ENCODE peak calls at places on chromosomes 1 and 21, in ten cellular contexts. Y, J, U, M, Q, V, O, S, F and X are unnamed samples.

GRCh38 chr1:98355656-98356384 is 305.7 kb upstream of the SNX7 start:
- DNase-seq in Y (no peak), J (no peak), U (no peak), M (peak; percentile 5), Q (no peak), V (no peak), O (no peak), S (no peak), F (no peak), X (no peak)

GRCh38 chr21:31553926-31554325 is 105.6 kb upstream of the SOD1 start:
- DNase-seq in Y (no peak), J (no peak), U (no peak), M (no peak), Q (no peak), V (no peak), O (no peak), S (no peak), F (no peak), X (no peak)

GRCh38 chr1:29830383-29830782 is 594.1 kb downstream of the PTPRU start:
- DNase-seq in Y (no peak), J (no peak), U (no peak), M (no peak), Q (no peak), V (no peak), O (no peak), S (no peak), F (no peak), X (no peak)

GRCh38 chr1:19465123-19465522 is 20.2 kb downstream of the CAPZB start:
- DNase-seq in Y (no peak), J (no peak), U (no peak), M (no peak), Q (no peak), V (no peak), O (no peak), S (no peak), F (no peak), X (no peak)

GRCh38 chr1:902802-903201 is 20.9 kb upstream of the SAMD11 start:
- DNase-seq in Y (no peak), J (no peak), U (no peak), M (no peak), Q (no peak), V (no peak), O (no peak), S (peak; percentile 6), F (no peak), X (no peak)

GRCh38 chr1:201598396-201598795 is 59.5 kb downstream of the NAV1 start:
- DNase-seq in Y (no peak), J (no peak), U (no peak), M (no peak), Q (peak; percentile 35), V (no peak), O (no peak), S (no peak), F (no peak), X (no peak)

GRCh38 chr1:89068291-89068690 is 3.3 kb upstream of the GBP1 start:
- DNase-seq in Y (no peak), J (no peak), U (peak; percentile 68), M (no peak), Q (no peak), V (peak; percentile 75), O (no peak), S (no peak), F (no peak), X (peak; percentile 73)

GRCh38 chr1:243723458-243724043 is 126.5 kb downstream of the AKT3 start:
- DNase-seq in Y (no peak), J (no peak), U (no peak), M (no peak), Q (no peak), V (no peak), O (no peak), S (no peak), F (peak; percentile 25), X (no peak)

GRCh38 chr21:42829417-42829816 is 49.9 kb downstream of the WDR4 start:
- DNase-seq in Y (no peak), J (no peak), U (no peak), M (no peak), Q (no peak), V (no peak), O (no peak), S (peak; percentile 10), F (no peak), X (no peak)

GRCh38 chr1:29197590-29197924 is 15.9 kb upstream of the SRSF4 start:
- DNase-seq in Y (peak; percentile 87), J (no peak), U (peak; percentile 59), M (peak; percentile 82), Q (peak; percentile 39), V (peak; percentile 62), O (peak; percentile 48), S (no peak), F (no peak), X (no peak)

GRCh38 chr1:79507770-79508169 is 501.2 kb upstream of the ADGRL4 start:
- DNase-seq in Y (no peak), J (no peak), U (no peak), M (peak; percentile 8), Q (no peak), V (no peak), O (no peak), S (no peak), F (no peak), X (no peak)

GRCh38 chr1:115088115-115088794 is 1.0 kb downstream of the TSPAN2 start:
- DNase-seq in Y (no peak), J (no peak), U (no peak), M (no peak), Q (no peak), V (no peak), O (no peak), S (no peak), F (no peak), X (no peak)

GRCh38 chr1:95006681-95007080 is 66.1 kb downstream of the ALG14 start:
- DNase-seq in Y (no peak), J (no peak), U (no peak), M (no peak), Q (no peak), V (no peak), O (no peak), S (no peak), F (no peak), X (no peak)

GRCh38 chr1:64140596-64140995 is 62.8 kb upstream of the UBE2U start:
- DNase-seq in Y (no peak), J (no peak), U (no peak), M (no peak), Q (no peak), V (no peak), O (no peak), S (no peak), F (no peak), X (no peak)

GRCh38 chr1:168609133-168609715 is 32.8 kb downstream of the XCL1 start:
- DNase-seq in Y (peak; percentile 36), J (peak; percentile 41), U (peak; percentile 50), M (peak; percentile 27), Q (peak; percentile 23), V (peak; percentile 15), O (no peak), S (no peak), F (peak; percentile 64), X (no peak)

GRCh38 chr1:175463856-175464255 is 271.3 kb upstream of the KIAA0040 start:
- DNase-seq in Y (no peak), J (no peak), U (no peak), M (no peak), Q (no peak), V (no peak), O (no peak), S (no peak), F (no peak), X (no peak)

GRCh38 chr1:108962681-108963051 is 618 bp downstream of the CLCC1 start:
- DNase-seq in Y (no peak), J (no peak), U (no peak), M (peak; percentile 33), Q (peak; percentile 66), V (peak; percentile 38), O (peak; percentile 68), S (peak; percentile 47), F (no peak), X (no peak)

GRCh38 chr21:32884062-32884461 is 112.5 kb upstream of the PAXBP1 start:
- DNase-seq in Y (no peak), J (no peak), U (no peak), M (no peak), Q (no peak), V (no peak), O (no peak), S (no peak), F (no peak), X (no peak)

DNA sequence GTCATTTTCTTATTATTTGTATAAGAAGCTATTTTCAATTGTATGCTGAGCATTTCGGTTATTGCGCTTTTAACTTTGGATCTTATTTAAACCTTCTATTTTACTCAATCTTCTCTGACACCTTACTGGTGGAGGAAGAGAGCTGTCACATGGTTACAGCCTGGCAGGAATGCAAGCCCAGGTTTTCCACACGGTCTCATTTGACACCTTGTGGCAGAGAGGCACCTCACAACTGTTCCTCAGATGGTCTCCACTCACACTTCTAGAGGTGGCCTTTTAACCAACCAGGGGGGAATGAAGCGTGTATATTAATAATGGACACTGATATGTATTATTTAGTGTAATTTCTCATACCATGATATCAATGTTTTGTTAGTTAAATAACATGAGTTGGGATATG is 9.6 kb downstream of the OR2T33 start:
- DNase-seq in Y (no peak), J (no peak), U (no peak), M (no peak), Q (no peak), V (no peak), O (no peak), S (no peak), F (no peak), X (no peak)
- TF ChIP-seq CTCF in Y (no peak), J (no peak), U (no peak), M (no peak), Q (no peak), V (no peak), O (no peak), S (no peak), F (no peak), X (no peak)

GRCh38 chr1:186498071-186498470 is 37.2 kb upstream of the PDC start:
- DNase-seq in Y (no peak), J (no peak), U (no peak), M (no peak), Q (no peak), V (no peak), O (no peak), S (no peak), F (no peak), X (no peak)
- H3K4me3 ChIP-seq in Y (no peak overlapping the region), J (no peak overlapping the region), U (no peak overlapping the region), M (no peak overlapping the region), Q (no peak overlapping the region), V (no peak overlapping the region), O (no peak overlapping the region), S (no peak overlapping the region), F (no peak overlapping the region), X (no peak overlapping the region)

DNA sequence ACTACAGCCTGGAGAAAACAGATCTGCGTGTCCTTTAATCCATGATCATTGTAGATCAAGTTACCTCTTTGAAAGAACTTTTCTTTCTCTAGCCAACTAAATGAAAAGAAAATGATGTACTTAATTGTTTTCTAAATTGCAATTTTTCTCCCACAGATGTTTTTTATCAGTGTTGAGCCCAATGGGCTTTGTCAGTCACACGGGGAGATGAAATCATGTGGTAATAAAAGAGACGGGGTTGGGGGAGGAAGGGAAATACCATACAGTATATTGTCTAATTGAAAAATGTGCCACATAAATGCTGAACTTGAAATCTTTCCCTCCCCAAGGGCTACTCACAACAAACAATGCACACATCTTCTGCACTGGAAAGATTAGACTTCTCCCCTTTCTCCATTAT is 58.4 kb downstream of the NTMT2 start:
- DNase-seq in Y (no peak), J (no peak), U (no peak), M (no peak), Q (no peak), V (no peak), O (no peak), S (no peak), F (no peak), X (no peak)
- TF ChIP-seq CTCF in Y (no peak), J (no peak), U (no peak), M (no peak), Q (no peak), V (no peak), O (no peak), S (no peak), F (no peak), X (no peak)

GRCh38 chr1:220884109-220884980 is 5.1 kb downstream of the HLX start:
- DNase-seq in Y (peak; percentile 75), J (no peak), U (peak; percentile 51), M (peak; percentile 70), Q (peak; percentile 38), V (no peak), O (no peak), S (no peak), F (no peak), X (no peak)
- H3K4me3 ChIP-seq in Y (peak overlapping the region; percentile 13), J (no peak overlapping the region), U (no peak overlapping the region), M (no peak overlapping the region), Q (no peak overlapping the region), V (no peak overlapping the region), O (peak overlapping the region; percentile 93), S (no peak overlapping the region), F (peak overlapping the region; percentile 8), X (no peak overlapping the region)